ENCODE peak calls at places on chromosome 3, in seven cellular contexts. One of them, this sample, is unnamed.

GRCh38 chr3:120753831-120754230 is 11.3 kb downstream of the GTF2E1 start:
- DNase-seq in cardiac septum: no peak
- DNase-seq in GM13976: no peak
- DNase-seq in CD8-positive, alpha-beta memory T cell: no peak
- DNase-seq in Calu3: no peak
- DNase-seq in suprapubic skin: no peak
- DNase-seq in GF-D8: no peak
- DNase-seq in this sample: no peak

GRCh38 chr3:77939726-77940125 is 899.8 kb downstream of the ROBO2 start:
- DNase-seq in suprapubic skin: no peak
- DNase-seq in GF-D8: no peak
- DNase-seq in CD8-positive, alpha-beta memory T cell: no peak
- DNase-seq in GM13976: no peak
- DNase-seq in cardiac septum: no peak
- DNase-seq in Calu3: no peak
- DNase-seq in this sample: no peak

GRCh38 chr3:10816019-10816862 is at the start of gene SLC6A11:
- DNase-seq in suprapubic skin: no peak
- DNase-seq in Calu3: no peak
- DNase-seq in CD8-positive, alpha-beta memory T cell: no peak
- DNase-seq in GF-D8: no peak
- DNase-seq in GM13976: no peak
- DNase-seq in cardiac septum: no peak
- DNase-seq in this sample: no peak

GRCh38 chr3:60803156-60803555 is 448.1 kb downstream of the FHIT start:
- DNase-seq in cardiac septum: no peak
- DNase-seq in suprapubic skin: no peak
- DNase-seq in GF-D8: no peak
- DNase-seq in Calu3: no peak
- DNase-seq in CD8-positive, alpha-beta memory T cell: no peak
- DNase-seq in GM13976: no peak
- DNase-seq in this sample: no peak

GRCh38 chr3:115212615-115213014 is 65.5 kb upstream of the ZBTB20 start:
- DNase-seq in GF-D8: no peak
- DNase-seq in CD8-positive, alpha-beta memory T cell: no peak
- DNase-seq in cardiac septum: no peak
- DNase-seq in GM13976: no peak
- DNase-seq in suprapubic skin: no peak
- DNase-seq in Calu3: no peak
- DNase-seq in this sample: no peak

GRCh38 chr3:11379238-11379823 is 107.1 kb downstream of the ATG7 start:
- DNase-seq in GM13976: peak
- DNase-seq in cardiac septum: no peak
- DNase-seq in suprapubic skin: no peak
- DNase-seq in CD8-positive, alpha-beta memory T cell: no peak
- DNase-seq in Calu3: peak
- DNase-seq in GF-D8: peak
- DNase-seq in this sample: peak

GRCh38 chr3:158709666-158710083 is 22.6 kb downstream of the RARRES1 start:
- DNase-seq in CD8-positive, alpha-beta memory T cell: no peak
- DNase-seq in GM13976: no peak
- DNase-seq in suprapubic skin: no peak
- DNase-seq in Calu3: no peak
- DNase-seq in cardiac septum: no peak
- DNase-seq in GF-D8: no peak
- DNase-seq in this sample: peak

GRCh38 chr3:13223574-13224237 is 150.5 kb upstream of the IQSEC1 start:
- DNase-seq in Calu3: no peak
- DNase-seq in CD8-positive, alpha-beta memory T cell: peak
- DNase-seq in GM13976: no peak
- DNase-seq in suprapubic skin: no peak
- DNase-seq in cardiac septum: no peak
- DNase-seq in GF-D8: no peak
- DNase-seq in this sample: no peak

GRCh38 chr3:148742127-148742526 is 44.4 kb downstream of the AGTR1 start:
- DNase-seq in CD8-positive, alpha-beta memory T cell: no peak
- DNase-seq in GM13976: no peak
- DNase-seq in GF-D8: no peak
- DNase-seq in suprapubic skin: no peak
- DNase-seq in cardiac septum: no peak
- DNase-seq in Calu3: no peak
- DNase-seq in this sample: no peak

GRCh38 chr3:128946411-128946810 is 47.5 kb downstream of the CFAP92 start:
- DNase-seq in CD8-positive, alpha-beta memory T cell: no peak
- DNase-seq in GF-D8: no peak
- DNase-seq in cardiac septum: no peak
- DNase-seq in suprapubic skin: no peak
- DNase-seq in GM13976: no peak
- DNase-seq in Calu3: no peak
- DNase-seq in this sample: peak

GRCh38 chr3:27326211-27326948 is 42.8 kb downstream of the NEK10 start:
- DNase-seq in suprapubic skin: no peak
- DNase-seq in GM13976: no peak
- DNase-seq in cardiac septum: no peak
- DNase-seq in GF-D8: no peak
- DNase-seq in CD8-positive, alpha-beta memory T cell: no peak
- DNase-seq in Calu3: no peak
- DNase-seq in this sample: peak

GRCh38 chr3:127209840-127210653 is 17.1 kb downstream of the PRR23E start:
- DNase-seq in GM13976: peak
- DNase-seq in cardiac septum: no peak
- DNase-seq in GF-D8: no peak
- DNase-seq in CD8-positive, alpha-beta memory T cell: no peak
- DNase-seq in suprapubic skin: peak
- DNase-seq in Calu3: no peak
- DNase-seq in this sample: no peak

GRCh38 chr3:139934557-139935070 is 371 bp upstream of the CLSTN2 start:
- DNase-seq in cardiac septum: peak
- DNase-seq in Calu3: no peak
- DNase-seq in suprapubic skin: no peak
- DNase-seq in CD8-positive, alpha-beta memory T cell: no peak
- DNase-seq in GM13976: peak
- DNase-seq in GF-D8: no peak
- DNase-seq in this sample: no peak

GRCh38 chr3:37183976-37184375 is 9.6 kb upstream of the LRRFIP2 start:
- DNase-seq in GF-D8: no peak
- DNase-seq in suprapubic skin: no peak
- DNase-seq in CD8-positive, alpha-beta memory T cell: no peak
- DNase-seq in GM13976: no peak
- DNase-seq in Calu3: no peak
- DNase-seq in cardiac septum: no peak
- DNase-seq in this sample: no peak

GRCh38 chr3:124800511-124801374 is 70.5 kb downstream of the UMPS start:
- DNase-seq in GM13976: no peak
- DNase-seq in CD8-positive, alpha-beta memory T cell: no peak
- DNase-seq in Calu3: no peak
- DNase-seq in suprapubic skin: no peak
- DNase-seq in GF-D8: no peak
- DNase-seq in cardiac septum: peak
- DNase-seq in this sample: peak

GRCh38 chr3:73259841-73260240 is 198.4 kb downstream of the EBLN2 start:
- DNase-seq in GF-D8: no peak
- DNase-seq in CD8-positive, alpha-beta memory T cell: no peak
- DNase-seq in Calu3: no peak
- DNase-seq in cardiac septum: no peak
- DNase-seq in GM13976: no peak
- DNase-seq in suprapubic skin: no peak
- DNase-seq in this sample: no peak

GRCh38 chr3:112604536-112604935 is 36.4 kb downstream of the CCDC80 start:
- DNase-seq in Calu3: no peak
- DNase-seq in CD8-positive, alpha-beta memory T cell: no peak
- DNase-seq in GF-D8: no peak
- DNase-seq in GM13976: no peak
- DNase-seq in suprapubic skin: no peak
- DNase-seq in cardiac septum: no peak
- DNase-seq in this sample: peak

GRCh38 chr3:28841436-28841835 is 439.4 kb upstream of the RBMS3 start:
- DNase-seq in CD8-positive, alpha-beta memory T cell: no peak
- DNase-seq in suprapubic skin: no peak
- DNase-seq in GM13976: no peak
- DNase-seq in Calu3: no peak
- DNase-seq in GF-D8: no peak
- DNase-seq in cardiac septum: no peak
- DNase-seq in this sample: no peak

GRCh38 chr3:168671091-168671490 is 575.4 kb upstream of the GOLIM4 start:
- DNase-seq in GF-D8: no peak
- DNase-seq in CD8-positive, alpha-beta memory T cell: no peak
- DNase-seq in cardiac septum: no peak
- DNase-seq in GM13976: no peak
- DNase-seq in Calu3: peak
- DNase-seq in suprapubic skin: no peak
- DNase-seq in this sample: no peak

GRCh38 chr3:56107157-56107556 is 361.1 kb downstream of the ERC2 start:
- DNase-seq in suprapubic skin: no peak
- DNase-seq in GF-D8: no peak
- DNase-seq in GM13976: no peak
- DNase-seq in Calu3: no peak
- DNase-seq in cardiac septum: no peak
- DNase-seq in CD8-positive, alpha-beta memory T cell: no peak
- DNase-seq in this sample: no peak

GRCh38 chr3:61417352-61417751 is 144.0 kb upstream of the PTPRG start:
- DNase-seq in suprapubic skin: no peak
- DNase-seq in CD8-positive, alpha-beta memory T cell: no peak
- DNase-seq in GF-D8: no peak
- DNase-seq in Calu3: no peak
- DNase-seq in cardiac septum: no peak
- DNase-seq in GM13976: no peak
- DNase-seq in this sample: no peak

GRCh38 chr3:120487079-120487693 is 36.4 kb upstream of the FSTL1 start:
- DNase-seq in suprapubic skin: no peak
- DNase-seq in cardiac septum: no peak
- DNase-seq in Calu3: no peak
- DNase-seq in CD8-positive, alpha-beta memory T cell: no peak
- DNase-seq in GF-D8: no peak
- DNase-seq in GM13976: no peak
- DNase-seq in this sample: peak

GRCh38 chr3:47082519-47082918 is 81.4 kb downstream of the SETD2 start:
- DNase-seq in GF-D8: no peak
- DNase-seq in GM13976: peak
- DNase-seq in suprapubic skin: no peak
- DNase-seq in Calu3: no peak
- DNase-seq in CD8-positive, alpha-beta memory T cell: no peak
- DNase-seq in cardiac septum: no peak
- DNase-seq in this sample: peak

GRCh38 chr3:71784914-71785593 is at the start of gene PROK2:
- DNase-seq in cardiac septum: no peak
- DNase-seq in CD8-positive, alpha-beta memory T cell: peak
- DNase-seq in GF-D8: no peak
- DNase-seq in suprapubic skin: no peak
- DNase-seq in GM13976: peak
- DNase-seq in Calu3: peak
- DNase-seq in this sample: no peak

GRCh38 chr3:175564335-175564734 is 705.2 kb downstream of the NAALADL2 start:
- DNase-seq in Calu3: no peak
- DNase-seq in cardiac septum: no peak
- DNase-seq in suprapubic skin: no peak
- DNase-seq in GM13976: no peak
- DNase-seq in GF-D8: no peak
- DNase-seq in CD8-positive, alpha-beta memory T cell: no peak
- DNase-seq in this sample: no peak

GRCh38 chr3:100072328-100073048 is 41.8 kb downstream of the FILIP1L start:
- DNase-seq in cardiac septum: no peak
- DNase-seq in suprapubic skin: no peak
- DNase-seq in Calu3: no peak
- DNase-seq in GM13976: peak
- DNase-seq in CD8-positive, alpha-beta memory T cell: no peak
- DNase-seq in GF-D8: peak
- DNase-seq in this sample: peak

GRCh38 chr3:9246196-9246595 is 3.2 kb downstream of the SRGAP3 start:
- DNase-seq in cardiac septum: no peak
- DNase-seq in GF-D8: no peak
- DNase-seq in CD8-positive, alpha-beta memory T cell: no peak
- DNase-seq in GM13976: no peak
- DNase-seq in suprapubic skin: no peak
- DNase-seq in Calu3: no peak
- DNase-seq in this sample: no peak

GRCh38 chr3:94173667-94174434 is 111.0 kb downstream of the NSUN3 start:
- DNase-seq in cardiac septum: no peak
- DNase-seq in suprapubic skin: no peak
- DNase-seq in GF-D8: no peak
- DNase-seq in Calu3: no peak
- DNase-seq in CD8-positive, alpha-beta memory T cell: no peak
- DNase-seq in GM13976: no peak
- DNase-seq in this sample: peak

GRCh38 chr3:79761441-79761840 is 6.4 kb downstream of the ROBO1 start:
- DNase-seq in CD8-positive, alpha-beta memory T cell: no peak
- DNase-seq in cardiac septum: no peak
- DNase-seq in suprapubic skin: no peak
- DNase-seq in GM13976: no peak
- DNase-seq in GF-D8: no peak
- DNase-seq in Calu3: no peak
- DNase-seq in this sample: no peak

This sample was measured in EL.